ENCODE peak calls at places on chromosomes 2 and 18, in four cellular contexts. Z, A, T and S are unnamed samples.

GRCh38 chr2:23065936-23066335 is 319.0 kb upstream of the KLHL29 start:
- DNase-seq in Z (no peak), A (no peak), T (no peak), S (no peak)

GRCh38 chr18:8627107-8627472 is 17.9 kb downstream of the RAB12 start:
- DNase-seq in Z (no peak), A (no peak), T (peak; percentile 44), S (no peak)

GRCh38 chr2:179622122-179622521 is 239.3 kb downstream of the ZNF385B start:
- DNase-seq in Z (no peak), A (no peak), T (no peak), S (no peak)

GRCh38 chr2:25618676-25619075 is 54.7 kb downstream of the DTNB start:
- DNase-seq in Z (no peak), A (no peak), T (no peak), S (no peak)

GRCh38 chr18:35178260-35178659 is 62.6 kb upstream of the ZNF397 start:
- DNase-seq in Z (no peak), A (no peak), T (no peak), S (no peak)

GRCh38 chr2:216992056-216992455 is 132.2 kb upstream of the TNP1 start:
- DNase-seq in Z (no peak), A (no peak), T (peak; percentile 68), S (no peak)

GRCh38 chr2:44342854-44343253 is 18.4 kb downstream of the PREPL start:
- DNase-seq in Z (peak; percentile 37), A (peak; percentile 4), T (no peak), S (no peak)

GRCh38 chr2:45938649-45939511 is 287.4 kb downstream of the PRKCE start:
- DNase-seq in Z (peak; percentile 84), A (no peak), T (peak; percentile 68), S (no peak)

GRCh38 chr2:213237787-213238186 is 46.5 kb upstream of the SPAG16 start:
- DNase-seq in Z (no peak), A (no peak), T (no peak), S (no peak)